ENCODE peak calls at places on chromosomes 2 and 18, in ten cellular contexts. P is aorta, Z is neural progenitor cell, Y is fibroblast of lung, Q is sigmoid colon, R is iPS DF 6.9, F is lung, W is tibial nerve, L is heart left ventricle, H is A549. S is an unnamed sample. For H3K9me3, the result is how much of the 10 kb centered on the place peaks cover.

GRCh38 chr2:219362524-219363164 is 25.1 kb downstream of the DNPEP start:
- DNase-seq in L (peak), W (peak), H (peak), Y (peak), F (peak), Q (peak), Z (no peak), P (no peak), R (no peak), S (no peak)

GRCh38 chr18:55287935-55288868 is 299.8 kb downstream of the TCF4 start:
- DNase-seq in R (no peak), Z (no peak), Y (no peak), P (no peak), Q (no peak), L (no peak), H (no peak), W (no peak), F (no peak), S (no peak)

GRCh38 chr18:77014538-77014937 is 118.0 kb downstream of the MBP start:
- DNase-seq in R (no peak), F (no peak), Y (no peak), P (peak), L (no peak), H (no peak), Z (no peak), Q (no peak), W (no peak), S (no peak)

GRCh38 chr2:216181953-216182352 is 72.8 kb downstream of the XRCC5 start:
- DNase-seq in L (no peak), P (no peak), Z (peak), R (no peak), F (no peak), Y (no peak), H (no peak), Q (no peak), W (no peak), S (no peak)

GRCh38 chr2:99602475-99602874 is 112.7 kb upstream of the REV1 start:
- DNase-seq in Z (no peak), W (no peak), F (no peak), P (no peak), Y (peak), L (no peak), Q (no peak), R (no peak), H (no peak), S (no peak)

GRCh38 chr2:45177870-45178269 is 168.6 kb upstream of the SIX2 start:
- DNase-seq in Z (no peak), W (no peak), F (no peak), P (no peak), Q (no peak), L (no peak), R (no peak), Y (peak), H (peak), S (no peak)

GRCh38 chr2:59726226-59726800 is 827.1 kb downstream of the BCL11A start:
- DNase-seq in W (no peak), H (no peak), L (no peak), Y (no peak), R (no peak), Q (no peak), P (no peak), Z (peak), F (no peak), S (no peak)

GRCh38 chr18:31652355-31652754 is 32.0 kb downstream of the B4GALT6 start:
- DNase-seq in F (no peak), Y (no peak), L (no peak), W (no peak), R (no peak), H (no peak), P (no peak), Q (no peak), Z (no peak), S (no peak)

GRCh38 chr2:100196786-100197494 is 54.5 kb upstream of the AFF3 start:
- DNase-seq in W (no peak), Z (no peak), R (no peak), Q (peak), F (no peak), L (no peak), H (no peak), Y (peak), P (no peak), S (no peak)

GRCh38 chr2:134289225-134289624 is 35.4 kb downstream of the MGAT5 start:
- DNase-seq in W (no peak), Q (no peak), H (no peak), P (no peak), L (no peak), F (no peak), R (no peak), Y (no peak), Z (no peak), S (no peak)

GRCh38 chr18:58558514-58558913 is 70.4 kb downstream of the ALPK2 start:
- DNase-seq in P (no peak), L (no peak), Y (no peak), W (no peak), F (no peak), H (no peak), Q (no peak), Z (no peak), R (no peak), S (no peak)

DNA sequence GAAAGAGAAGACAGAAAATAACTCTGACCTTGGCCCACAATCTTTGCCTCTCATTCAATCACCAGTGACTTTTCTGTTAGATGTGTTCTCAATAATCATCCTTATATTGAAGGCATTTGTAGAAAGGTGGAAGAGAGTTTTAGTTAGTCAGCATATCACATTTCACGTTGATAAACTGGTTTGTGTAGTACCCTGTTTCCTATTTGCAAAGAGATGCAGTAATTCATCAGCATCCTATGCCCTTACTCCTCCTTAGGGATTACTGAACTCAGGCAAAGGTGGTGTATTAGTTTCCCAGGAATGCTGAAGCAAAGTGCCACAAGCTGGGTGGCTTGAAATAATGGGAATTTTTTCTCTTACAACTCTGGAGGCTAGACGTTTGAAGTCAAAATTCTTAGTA is 145.0 kb downstream of the SPP2 start:
- DNase-seq in Q (no peak), L (no peak), F (no peak), P (no peak), R (no peak), Z (no peak), H (no peak), Y (no peak), W (no peak), S (no peak)
- H3K9me3 ChIP-seq in Q (under half), L (under half), F (under half), P (under half), R (under half), Z (under half), H (under half), Y (under half), W (under half), S (under half)

GRCh38 chr2:31693882-31694281 is 113.1 kb upstream of the SRD5A2 start:
- DNase-seq in W (no peak), Q (no peak), Z (peak), Y (peak), H (peak), F (no peak), L (no peak), R (no peak), P (no peak), S (no peak)

GRCh38 chr2:31696068-31696467 is 115.3 kb upstream of the SRD5A2 start:
- DNase-seq in L (no peak), Z (no peak), W (no peak), H (peak), R (no peak), F (no peak), Y (no peak), Q (no peak), P (no peak), S (no peak)

GRCh38 chr2:31694444-31694843 is 113.7 kb upstream of the SRD5A2 start:
- DNase-seq in Y (no peak), R (no peak), Z (peak), L (no peak), P (no peak), W (no peak), Q (no peak), F (no peak), H (peak), S (no peak)
- H3K9me3 ChIP-seq in Y (under half), R (under half), Z (under half), L (half or more), P (under half), W (under half), Q (under half), F (under half), H (under half), S (under half)

DNA sequence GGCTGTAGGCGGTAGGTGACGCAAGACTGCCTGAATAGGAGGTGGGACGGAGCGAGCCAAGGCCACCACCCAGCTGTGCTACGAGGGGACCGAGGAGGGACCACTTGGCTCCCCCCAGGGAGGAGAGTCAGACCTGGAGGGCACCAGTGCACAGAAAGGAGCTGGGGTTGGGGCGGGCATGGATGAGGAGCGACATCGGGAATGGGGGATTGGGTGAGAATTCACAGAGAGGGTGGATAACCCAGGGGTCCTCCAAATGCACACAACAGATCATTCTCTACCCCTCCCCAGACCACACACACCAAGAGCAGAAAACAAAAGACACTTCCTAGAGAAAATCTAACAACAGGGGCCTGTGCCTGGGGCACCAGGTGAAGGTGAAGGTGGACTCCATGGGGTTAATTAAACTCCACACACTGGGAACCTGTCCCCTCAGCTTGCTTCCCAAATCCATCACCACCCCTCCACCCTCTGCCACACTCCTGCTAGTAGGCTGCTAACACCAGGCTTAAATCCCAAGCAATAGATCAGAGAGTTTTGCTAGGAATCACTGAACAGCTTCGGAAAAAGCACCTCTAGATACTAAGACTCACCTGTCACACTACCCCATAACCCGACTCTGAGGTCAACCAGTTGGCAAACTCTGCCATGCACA is 274.6 kb downstream of the EIPR1 start:
- DNase-seq in W (no peak), F (peak), R (no peak), P (no peak), L (no peak), Z (no peak), H (no peak), Q (no peak), Y (no peak), S (no peak)
- H3K9me3 ChIP-seq in W (under half), F (under half), R (under half), P (under half), L (under half), Z (under half), H (under half), Q (under half), Y (under half), S (under half)

DNA sequence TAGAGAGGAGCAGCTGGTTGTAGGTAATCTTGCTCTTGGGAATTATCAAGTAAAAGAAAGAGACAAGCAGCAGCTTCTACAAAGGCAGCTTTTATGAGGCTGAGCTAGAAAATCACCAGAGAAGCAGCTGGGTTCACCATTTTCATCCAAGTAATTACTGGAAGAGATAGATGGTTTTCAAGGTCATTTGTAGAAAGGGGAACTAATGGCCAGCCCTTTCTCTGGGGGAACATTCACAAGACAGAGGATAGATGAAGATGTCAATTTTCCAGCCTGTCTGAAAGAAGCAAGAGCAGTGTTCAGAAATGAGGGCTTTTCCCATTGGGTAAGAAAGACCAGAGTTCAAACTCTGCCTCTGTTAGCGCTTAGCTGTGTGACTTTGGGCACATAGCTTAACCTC is 112.9 kb downstream of the RND3 start:
- DNase-seq in F (no peak), Y (no peak), Z (no peak), R (no peak), Q (no peak), P (no peak), W (no peak), L (no peak), H (no peak), S (no peak)
- H3K9me3 ChIP-seq in F (under half), Y (under half), Z (under half), R (under half), Q (under half), P (under half), W (under half), L (under half), H (under half), S (under half)

GRCh38 chr2:127358044-127358443 is 29.7 kb downstream of the MAP3K2 start:
- DNase-seq in Y (peak), P (no peak), W (no peak), Q (no peak), Z (no peak), R (no peak), L (no peak), F (no peak), H (peak), S (no peak)
- H3K9me3 ChIP-seq in Y (under half), P (under half), W (under half), Q (under half), Z (under half), R (under half), L (under half), F (under half), H (under half), S (under half)

GRCh38 chr2:164190700-164191099 is 430.6 kb downstream of the GRB14 start:
- DNase-seq in W (no peak), F (no peak), Q (no peak), Y (peak), Z (no peak), L (no peak), P (no peak), R (no peak), H (no peak), S (no peak)

GRCh38 chr2:164186596-164186995 is 434.7 kb downstream of the GRB14 start:
- DNase-seq in F (no peak), H (no peak), Y (peak), W (no peak), Q (no peak), P (no peak), L (no peak), R (no peak), Z (no peak), S (no peak)

DNA sequence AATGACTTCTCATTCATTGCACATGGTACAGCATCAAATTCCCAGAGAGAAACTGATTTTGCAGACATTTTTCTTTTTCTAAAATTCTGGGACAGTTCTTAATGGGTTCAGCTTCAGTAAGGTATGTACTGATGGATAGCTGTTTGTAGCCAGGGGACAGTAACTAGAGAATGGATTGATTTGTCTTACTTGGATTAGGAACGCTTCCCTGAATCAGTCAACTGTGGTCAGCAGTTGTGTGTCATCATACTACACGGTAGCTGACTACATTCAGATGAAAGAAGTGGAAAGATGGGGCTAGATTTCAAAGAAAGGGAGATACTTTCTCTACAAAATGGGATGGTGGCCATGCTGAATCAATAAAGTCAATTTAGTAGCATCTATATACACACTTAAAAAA is 431.4 kb downstream of the GRB14 start:
- DNase-seq in L (no peak), Y (peak), H (no peak), Q (no peak), W (no peak), Z (no peak), P (no peak), R (no peak), F (no peak), S (no peak)
- H3K9me3 ChIP-seq in L (under half), Y (under half), H (under half), Q (under half), W (under half), Z (under half), P (under half), R (under half), F (under half), S (under half)

DNA sequence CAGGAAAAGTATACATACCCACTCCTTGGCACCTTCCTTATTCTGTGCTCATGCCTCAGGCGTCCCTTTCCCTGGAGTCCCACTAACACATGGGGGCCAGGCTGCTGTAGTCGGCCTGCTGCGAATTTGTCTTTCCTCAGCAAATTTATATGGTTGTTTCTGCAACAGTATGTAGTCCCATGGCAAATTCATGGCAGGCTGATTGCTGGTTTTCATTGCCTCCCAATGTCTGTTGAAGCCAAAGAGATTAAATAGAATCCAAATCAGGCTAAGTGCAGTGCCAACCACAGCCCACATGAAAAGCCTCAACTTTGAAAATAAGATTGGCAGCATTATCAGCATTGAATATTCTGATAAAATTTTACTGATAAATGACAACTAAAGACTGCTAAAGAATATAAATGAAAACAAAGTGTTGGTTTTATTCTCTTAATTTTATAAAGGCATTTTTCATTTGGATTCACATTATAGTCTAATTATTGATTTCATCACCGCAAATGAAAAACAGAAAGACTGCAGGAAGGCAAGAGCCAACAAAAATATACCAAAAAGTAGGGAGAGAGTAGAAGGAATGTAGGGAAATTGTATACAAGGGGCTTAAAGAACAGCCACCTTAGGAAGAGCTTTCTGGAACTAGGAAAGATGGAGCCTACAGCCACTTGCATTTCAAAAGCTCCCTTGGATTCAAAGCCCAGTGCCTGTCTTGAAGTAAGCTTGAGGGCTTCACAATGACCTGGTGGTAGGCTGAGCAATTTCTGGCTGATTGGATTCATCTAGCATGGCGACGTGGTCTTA is 283.7 kb upstream of the MMADHC start:
- DNase-seq in P (no peak), W (no peak), Z (no peak), Y (no peak), R (no peak), F (no peak), Q (no peak), H (no peak), L (no peak), S (no peak)
- H3K9me3 ChIP-seq in P (under half), W (under half), Z (under half), Y (under half), R (under half), F (under half), Q (under half), H (under half), L (under half), S (under half)

GRCh38 chr2:32977228-32977758 is 30.5 kb downstream of the LTBP1 start:
- DNase-seq in F (no peak), W (no peak), Z (no peak), P (no peak), R (no peak), H (peak), L (peak), Q (peak), Y (peak), S (no peak)
- H3K9me3 ChIP-seq in F (under half), W (under half), Z (under half), P (under half), R (under half), H (under half), L (under half), Q (under half), Y (under half), S (under half)

DNA sequence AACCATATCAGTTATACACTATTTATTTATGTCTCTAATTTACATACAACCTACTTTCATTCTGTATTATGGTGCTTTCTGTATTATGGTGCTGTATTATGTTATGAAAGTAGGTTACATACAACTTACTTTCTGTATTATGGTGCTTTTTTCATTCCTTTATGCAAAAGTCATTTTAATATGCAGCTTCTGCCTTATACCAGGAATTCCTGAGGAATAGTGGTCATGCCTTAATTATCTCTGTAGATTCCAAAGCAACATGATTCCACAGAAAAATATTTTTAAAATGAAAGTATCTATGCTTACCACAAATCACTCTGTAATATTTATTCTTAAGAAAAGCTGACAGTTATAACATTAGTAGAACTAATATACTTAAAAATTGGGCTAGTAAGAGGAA is 922.0 kb upstream of the NRXN1 start:
- DNase-seq in Z (no peak), R (no peak), Q (no peak), F (no peak), W (no peak), L (no peak), P (no peak), H (no peak), Y (peak), S (no peak)
- H3K9me3 ChIP-seq in Z (under half), R (under half), Q (under half), F (under half), W (under half), L (under half), P (under half), H (under half), Y (under half), S (under half)

DNA sequence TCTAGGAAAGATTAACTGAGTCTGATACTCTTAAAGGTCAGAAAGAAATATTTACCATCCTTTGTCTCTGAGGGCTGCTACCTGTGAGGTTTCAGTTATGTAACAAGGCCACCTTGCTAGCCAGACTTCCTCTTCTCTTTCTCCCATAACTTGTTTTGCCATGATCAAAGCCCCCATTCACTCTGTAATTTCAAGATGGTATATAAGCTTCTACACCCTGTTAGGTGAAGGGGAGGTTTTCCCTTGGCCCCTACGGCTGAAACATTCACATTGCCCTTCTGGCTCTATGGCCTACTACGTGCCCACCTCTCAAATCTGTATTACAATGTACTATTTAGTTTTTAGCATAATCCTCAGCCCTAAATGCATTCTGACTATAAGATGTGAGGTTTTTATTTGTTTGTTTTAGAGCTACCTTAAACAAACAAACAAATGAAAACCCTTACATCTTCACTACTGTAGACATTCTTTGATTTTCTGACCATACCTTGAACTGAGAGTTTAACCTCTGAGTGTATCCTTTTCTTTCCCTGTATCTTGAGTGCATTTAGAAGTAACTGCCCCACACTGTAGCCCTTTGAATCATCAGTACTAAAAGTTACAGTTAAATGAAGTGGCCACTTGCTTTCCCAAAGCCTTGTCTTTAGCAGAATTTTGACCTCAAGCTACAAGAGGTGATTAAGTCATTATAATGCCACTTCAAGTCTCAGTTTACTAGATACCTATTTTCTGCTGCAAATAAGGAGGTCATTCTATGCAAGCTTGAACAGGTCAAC is 332.2 kb downstream of the SOCS6 start:
- DNase-seq in Q (no peak), F (no peak), P (no peak), R (no peak), H (no peak), Z (no peak), Y (no peak), W (no peak), L (no peak), S (no peak)
- H3K9me3 ChIP-seq in Q (under half), F (under half), P (under half), R (under half), H (under half), Z (under half), Y (under half), W (under half), L (under half), S (under half)